ENCODE peak calls at places on chromosomes 13 and 19, in six cellular contexts. One of them, this sample, is unnamed.
A peak's percentile ranks its signal among the peaks of the same experiment; 100 is the strongest.

GRCh38 chr13:33281951-33282595 is 3.5 kb downstream of the STARD13 start:
- DNase-seq in coronary artery: no peak
- DNase-seq in left ventricle myocardium inferior: no peak
- DNase-seq in gastrocnemius medialis: no peak
- DNase-seq in esophagus muscularis mucosa: no peak
- DNase-seq in H9: no peak
- DNase-seq in this sample: no peak

GRCh38 chr13:48144413-48145035 is 49.6 kb upstream of the MED4 start:
- DNase-seq in coronary artery: no peak
- DNase-seq in left ventricle myocardium inferior: no peak
- DNase-seq in gastrocnemius medialis: peak; percentile 29
- DNase-seq in esophagus muscularis mucosa: no peak
- DNase-seq in H9: no peak
- DNase-seq in this sample: no peak

GRCh38 chr13:63107163-63107935 is 1691.7 kb upstream of the PCDH20 start:
- DNase-seq in coronary artery: no peak
- DNase-seq in left ventricle myocardium inferior: no peak
- DNase-seq in gastrocnemius medialis: no peak
- DNase-seq in esophagus muscularis mucosa: no peak
- DNase-seq in H9: no peak
- DNase-seq in this sample: no peak

GRCh38 chr13:103130681-103131210 is 64.5 kb upstream of the SLC10A2 start:
- DNase-seq in coronary artery: no peak
- DNase-seq in left ventricle myocardium inferior: no peak
- DNase-seq in gastrocnemius medialis: no peak
- DNase-seq in esophagus muscularis mucosa: no peak
- DNase-seq in H9: no peak
- DNase-seq in this sample: no peak

GRCh38 chr13:24184855-24185254 is 24.3 kb downstream of the SPATA13 start:
- DNase-seq in coronary artery: no peak
- DNase-seq in left ventricle myocardium inferior: no peak
- DNase-seq in gastrocnemius medialis: no peak
- DNase-seq in esophagus muscularis mucosa: peak; percentile 50
- DNase-seq in H9: no peak
- DNase-seq in this sample: no peak

GRCh38 chr19:1016647-1017114 is 4.2 kb downstream of the TMEM259 start:
- DNase-seq in coronary artery: no peak
- DNase-seq in left ventricle myocardium inferior: peak; percentile 16
- DNase-seq in gastrocnemius medialis: peak; percentile 46
- DNase-seq in esophagus muscularis mucosa: no peak
- DNase-seq in H9: no peak
- DNase-seq in this sample: no peak

GRCh38 chr13:110758195-110758594 is 44.7 kb downstream of the ING1 start:
- DNase-seq in coronary artery: no peak
- DNase-seq in left ventricle myocardium inferior: no peak
- DNase-seq in gastrocnemius medialis: no peak
- DNase-seq in esophagus muscularis mucosa: no peak
- DNase-seq in H9: no peak
- DNase-seq in this sample: no peak

GRCh38 chr13:78593652-78594494 is 9.5 kb downstream of the POU4F1 start:
- DNase-seq in coronary artery: no peak
- DNase-seq in left ventricle myocardium inferior: no peak
- DNase-seq in gastrocnemius medialis: no peak
- DNase-seq in esophagus muscularis mucosa: no peak
- DNase-seq in H9: peak; percentile 73
- DNase-seq in this sample: no peak

GRCh38 chr19:5313307-5313706 is 27.3 kb downstream of the PTPRS start:
- DNase-seq in coronary artery: no peak
- DNase-seq in left ventricle myocardium inferior: no peak
- DNase-seq in gastrocnemius medialis: no peak
- DNase-seq in esophagus muscularis mucosa: no peak
- DNase-seq in H9: no peak
- DNase-seq in this sample: no peak

GRCh38 chr19:2537544-2537943 is 61.6 kb downstream of the GADD45B start:
- DNase-seq in coronary artery: no peak
- DNase-seq in left ventricle myocardium inferior: no peak
- DNase-seq in gastrocnemius medialis: no peak
- DNase-seq in esophagus muscularis mucosa: no peak
- DNase-seq in H9: no peak
- DNase-seq in this sample: no peak

GRCh38 chr19:16268676-16269319 is 55.8 kb upstream of the KLF2 start:
- DNase-seq in coronary artery: no peak
- DNase-seq in left ventricle myocardium inferior: no peak
- DNase-seq in gastrocnemius medialis: no peak
- DNase-seq in esophagus muscularis mucosa: no peak
- DNase-seq in H9: no peak
- DNase-seq in this sample: no peak

GRCh38 chr19:33396701-33397535 is 23.4 kb downstream of the CEBPG start:
- DNase-seq in coronary artery: no peak
- DNase-seq in left ventricle myocardium inferior: peak; percentile 24
- DNase-seq in gastrocnemius medialis: peak; percentile 10
- DNase-seq in esophagus muscularis mucosa: no peak
- DNase-seq in H9: no peak
- DNase-seq in this sample: no peak

GRCh38 chr13:92175330-92175729 is 776.9 kb downstream of the GPC5 start:
- DNase-seq in coronary artery: no peak
- DNase-seq in left ventricle myocardium inferior: no peak
- DNase-seq in gastrocnemius medialis: no peak
- DNase-seq in esophagus muscularis mucosa: no peak
- DNase-seq in H9: peak; percentile 34
- DNase-seq in this sample: no peak

GRCh38 chr19:13120817-13121216 is 2.8 kb downstream of the NACC1 start:
- DNase-seq in coronary artery: no peak
- DNase-seq in left ventricle myocardium inferior: no peak
- DNase-seq in gastrocnemius medialis: no peak
- DNase-seq in esophagus muscularis mucosa: no peak
- DNase-seq in H9: no peak
- DNase-seq in this sample: no peak

GRCh38 chr19:558770-559439 is 13.5 kb upstream of the BSG start:
- DNase-seq in coronary artery: no peak
- DNase-seq in left ventricle myocardium inferior: no peak
- DNase-seq in gastrocnemius medialis: peak; percentile 4
- DNase-seq in esophagus muscularis mucosa: no peak
- DNase-seq in H9: no peak
- DNase-seq in this sample: peak; percentile 82

GRCh38 chr13:96837809-96838208 is 156.5 kb downstream of the OXGR1 start:
- DNase-seq in coronary artery: no peak
- DNase-seq in left ventricle myocardium inferior: no peak
- DNase-seq in gastrocnemius medialis: no peak
- DNase-seq in esophagus muscularis mucosa: no peak
- DNase-seq in H9: no peak
- DNase-seq in this sample: no peak

GRCh38 chr13:24085662-24086061 is 74.9 kb upstream of the SPATA13 start:
- DNase-seq in coronary artery: no peak
- DNase-seq in left ventricle myocardium inferior: no peak
- DNase-seq in gastrocnemius medialis: no peak
- DNase-seq in esophagus muscularis mucosa: no peak
- DNase-seq in H9: no peak
- DNase-seq in this sample: no peak

GRCh38 chr13:74206855-74207254 is 72.7 kb upstream of the KLF12 start:
- DNase-seq in coronary artery: no peak
- DNase-seq in left ventricle myocardium inferior: no peak
- DNase-seq in gastrocnemius medialis: no peak
- DNase-seq in esophagus muscularis mucosa: no peak
- DNase-seq in H9: no peak
- DNase-seq in this sample: no peak

GRCh38 chr13:50990050-50990449 is 80.5 kb downstream of the RNASEH2B start:
- DNase-seq in coronary artery: no peak
- DNase-seq in left ventricle myocardium inferior: no peak
- DNase-seq in gastrocnemius medialis: no peak
- DNase-seq in esophagus muscularis mucosa: no peak
- DNase-seq in H9: no peak
- DNase-seq in this sample: no peak

GRCh38 chr13:50993371-50993770 is 83.8 kb downstream of the RNASEH2B start:
- DNase-seq in coronary artery: no peak
- DNase-seq in left ventricle myocardium inferior: no peak
- DNase-seq in gastrocnemius medialis: no peak
- DNase-seq in esophagus muscularis mucosa: no peak
- DNase-seq in H9: no peak
- DNase-seq in this sample: no peak

GRCh38 chr13:50991624-50992610 is 82.3 kb downstream of the RNASEH2B start:
- DNase-seq in coronary artery: no peak
- DNase-seq in left ventricle myocardium inferior: no peak
- DNase-seq in gastrocnemius medialis: no peak
- DNase-seq in esophagus muscularis mucosa: no peak
- DNase-seq in H9: no peak
- DNase-seq in this sample: no peak

GRCh38 chr13:50990540-50991506 is 81.2 kb downstream of the RNASEH2B start:
- DNase-seq in coronary artery: no peak
- DNase-seq in left ventricle myocardium inferior: peak; percentile 50
- DNase-seq in gastrocnemius medialis: peak; percentile 34
- DNase-seq in esophagus muscularis mucosa: no peak
- DNase-seq in H9: peak; percentile 49
- DNase-seq in this sample: no peak

DNA sequence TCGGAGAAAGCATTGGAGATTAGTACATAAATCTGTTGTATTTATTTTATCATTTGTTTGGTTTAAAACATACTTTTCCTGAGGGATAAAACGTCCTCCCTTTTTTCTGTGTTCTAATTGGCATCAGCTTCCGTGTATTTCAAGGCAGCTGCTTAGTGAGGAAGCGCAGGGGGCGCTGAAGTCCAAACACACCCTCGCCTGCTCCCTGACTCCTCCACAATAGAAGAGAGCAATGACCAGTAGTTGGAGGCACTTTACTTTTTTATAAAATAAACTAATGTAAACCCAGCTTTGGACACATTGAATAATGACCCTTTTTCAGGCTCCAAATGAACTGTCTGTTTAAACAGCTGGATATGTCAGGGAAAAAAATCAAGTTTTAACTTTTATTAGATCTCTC is 79.9 kb downstream of the RNASEH2B start:
- DNase-seq in coronary artery: no peak
- DNase-seq in left ventricle myocardium inferior: no peak
- DNase-seq in gastrocnemius medialis: no peak
- DNase-seq in esophagus muscularis mucosa: no peak
- DNase-seq in H9: peak; percentile 55
- DNase-seq in this sample: no peak
- TF ChIP-seq CTCF in coronary artery: no peak
- TF ChIP-seq CTCF in left ventricle myocardium inferior: peak; percentile 34
- TF ChIP-seq CTCF in gastrocnemius medialis: peak; percentile 12
- TF ChIP-seq CTCF in esophagus muscularis mucosa: peak; percentile 24
- TF ChIP-seq CTCF in H9: peak; percentile 60
- TF ChIP-seq CTCF in this sample: peak; percentile 7

DNA sequence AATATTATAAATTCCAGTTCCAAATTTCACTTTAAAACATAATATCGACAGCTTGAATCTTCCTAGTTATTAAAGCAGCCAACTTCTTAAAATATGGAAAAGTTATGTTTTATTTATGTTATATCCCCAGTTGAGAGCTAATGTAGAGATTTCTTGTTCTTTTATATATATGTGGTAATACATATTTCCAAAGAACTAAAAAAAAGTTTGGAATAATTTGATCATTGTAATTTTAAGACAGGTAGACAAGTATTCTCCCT is 781 bp upstream of the TBC1D4 start:
- DNase-seq in coronary artery: no peak
- DNase-seq in left ventricle myocardium inferior: no peak
- DNase-seq in gastrocnemius medialis: no peak
- DNase-seq in esophagus muscularis mucosa: no peak
- DNase-seq in H9: no peak
- DNase-seq in this sample: no peak
- TF ChIP-seq CTCF in coronary artery: no peak
- TF ChIP-seq CTCF in left ventricle myocardium inferior: no peak
- TF ChIP-seq CTCF in gastrocnemius medialis: no peak
- TF ChIP-seq CTCF in esophagus muscularis mucosa: no peak
- TF ChIP-seq CTCF in H9: no peak
- TF ChIP-seq CTCF in this sample: no peak

DNA sequence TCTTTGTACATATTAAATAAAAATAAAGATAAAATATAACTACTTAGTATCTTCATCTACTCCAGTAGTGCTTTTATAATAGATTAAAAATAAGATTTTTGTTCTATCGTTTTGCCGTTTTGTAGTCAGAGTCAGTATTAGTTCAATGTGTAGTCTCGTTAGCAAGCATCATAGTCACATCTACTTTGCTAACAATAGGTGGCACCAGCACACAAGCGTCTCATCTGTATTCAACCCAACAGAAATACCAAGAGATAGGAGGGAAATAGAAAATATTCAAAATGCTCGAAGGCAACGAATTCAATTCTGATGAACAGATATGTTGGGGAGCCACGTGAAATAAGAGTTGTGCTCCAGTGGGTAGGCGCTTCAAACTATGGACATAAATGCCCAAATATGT is 21.4 kb upstream of the MICU2 start:
- DNase-seq in coronary artery: no peak
- DNase-seq in left ventricle myocardium inferior: no peak
- DNase-seq in gastrocnemius medialis: no peak
- DNase-seq in esophagus muscularis mucosa: no peak
- DNase-seq in H9: no peak
- DNase-seq in this sample: no peak
- TF ChIP-seq CTCF in coronary artery: no peak
- TF ChIP-seq CTCF in left ventricle myocardium inferior: peak; percentile 52
- TF ChIP-seq CTCF in gastrocnemius medialis: no peak
- TF ChIP-seq CTCF in esophagus muscularis mucosa: no peak
- TF ChIP-seq CTCF in H9: peak; percentile 61
- TF ChIP-seq CTCF in this sample: peak; percentile 52

DNA sequence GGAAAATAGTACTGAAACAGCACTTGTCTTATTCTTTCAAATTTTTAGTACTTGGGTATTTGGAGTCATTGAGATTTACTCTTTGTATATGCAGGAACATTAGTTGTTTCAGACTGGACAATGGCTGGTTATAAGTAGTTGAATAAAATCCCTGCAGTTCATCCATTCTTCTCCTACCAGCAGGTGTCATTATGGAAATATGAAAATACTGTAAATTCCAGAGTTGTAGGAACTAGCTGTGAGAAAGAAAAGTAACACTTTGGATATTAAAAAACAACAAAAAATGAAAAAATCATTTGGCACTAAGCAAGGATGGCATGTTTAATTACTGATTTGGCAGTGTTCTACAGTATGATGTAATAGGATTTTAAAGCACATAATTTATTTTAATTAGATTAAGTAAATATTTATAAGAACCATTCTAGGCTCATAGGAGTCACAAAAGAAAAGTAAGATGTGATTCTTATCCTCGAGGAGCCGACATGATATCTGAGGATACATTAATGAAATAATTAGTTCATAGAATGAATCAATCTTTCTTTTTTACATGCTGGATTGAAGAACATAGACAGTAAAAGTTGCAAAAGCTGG is 155.3 kb downstream of the KCNRG start:
- DNase-seq in coronary artery: no peak
- DNase-seq in left ventricle myocardium inferior: no peak
- DNase-seq in gastrocnemius medialis: no peak
- DNase-seq in esophagus muscularis mucosa: no peak
- DNase-seq in H9: no peak
- DNase-seq in this sample: no peak
- TF ChIP-seq CTCF in coronary artery: no peak
- TF ChIP-seq CTCF in left ventricle myocardium inferior: peak; percentile 55
- TF ChIP-seq CTCF in gastrocnemius medialis: peak; percentile 27
- TF ChIP-seq CTCF in esophagus muscularis mucosa: peak; percentile 52
- TF ChIP-seq CTCF in H9: no peak
- TF ChIP-seq CTCF in this sample: peak; percentile 62

This sample was measured in osteocyte.